ENCODE peak calls at places on chromosomes 11 and 22, in five cellular contexts. One of them, this sample, is unnamed.

GRCh38 chr11:5684627-5685362 is at the start of gene TRIM5:
- DNase-seq in IMR-90: peak
- DNase-seq in fibroblast of lung: peak
- DNase-seq in mammary epithelial cell: peak
- DNase-seq in neuronal stem cell: peak
- DNase-seq in this sample: peak

GRCh38 chr11:66001941-66002647 is at the start of the genes BANF1 and EIF1AD:
- DNase-seq in IMR-90: peak
- DNase-seq in fibroblast of lung: peak
- DNase-seq in neuronal stem cell: peak
- DNase-seq in mammary epithelial cell: peak
- DNase-seq in this sample: peak

GRCh38 chr11:79396001-79396400 is 44.8 kb downstream of the TENM4 start:
- DNase-seq in IMR-90: no peak
- DNase-seq in neuronal stem cell: no peak
- DNase-seq in mammary epithelial cell: no peak
- DNase-seq in fibroblast of lung: peak
- DNase-seq in this sample: no peak

GRCh38 chr22:38724926-38725571 is 19.3 kb downstream of the GTPBP1 start:
- DNase-seq in fibroblast of lung: no peak
- DNase-seq in mammary epithelial cell: peak
- DNase-seq in neuronal stem cell: no peak
- DNase-seq in IMR-90: peak
- DNase-seq in this sample: peak

GRCh38 chr22:43931771-43932170 is 8.2 kb downstream of the PNPLA3 start:
- DNase-seq in fibroblast of lung: no peak
- DNase-seq in mammary epithelial cell: no peak
- DNase-seq in neuronal stem cell: no peak
- DNase-seq in IMR-90: no peak
- DNase-seq in this sample: no peak

GRCh38 chr22:36197601-36198146 is 3.9 kb downstream of the APOL4 start:
- DNase-seq in mammary epithelial cell: no peak
- DNase-seq in neuronal stem cell: peak
- DNase-seq in IMR-90: no peak
- DNase-seq in fibroblast of lung: no peak
- DNase-seq in this sample: no peak

GRCh38 chr11:80297808-80298460 is 857.1 kb upstream of the TENM4 start:
- DNase-seq in IMR-90: peak
- DNase-seq in mammary epithelial cell: peak
- DNase-seq in neuronal stem cell: no peak
- DNase-seq in fibroblast of lung: peak
- DNase-seq in this sample: peak

GRCh38 chr11:45023065-45023365 is 72.3 kb upstream of the TP53I11 start:
- DNase-seq in fibroblast of lung: peak
- DNase-seq in neuronal stem cell: no peak
- DNase-seq in mammary epithelial cell: no peak
- DNase-seq in IMR-90: peak
- DNase-seq in this sample: peak

GRCh38 chr11:113840932-113841664 is 34.3 kb downstream of the USP28 start:
- DNase-seq in fibroblast of lung: no peak
- DNase-seq in mammary epithelial cell: no peak
- DNase-seq in neuronal stem cell: no peak
- DNase-seq in IMR-90: no peak
- DNase-seq in this sample: no peak

GRCh38 chr22:32806296-32806695 is 4.8 kb downstream of the TIMP3 start:
- DNase-seq in IMR-90: no peak
- DNase-seq in fibroblast of lung: no peak
- DNase-seq in mammary epithelial cell: no peak
- DNase-seq in neuronal stem cell: no peak
- DNase-seq in this sample: peak

GRCh38 chr11:32071811-32072210 is 19.1 kb upstream of the RCN1 start:
- DNase-seq in mammary epithelial cell: peak
- DNase-seq in fibroblast of lung: peak
- DNase-seq in IMR-90: peak
- DNase-seq in neuronal stem cell: peak
- DNase-seq in this sample: peak

GRCh38 chr22:38203090-38203810 is 1.5 kb downstream of the MAFF start:
- DNase-seq in fibroblast of lung: peak
- DNase-seq in IMR-90: peak
- DNase-seq in neuronal stem cell: no peak
- DNase-seq in mammary epithelial cell: peak
- DNase-seq in this sample: peak

GRCh38 chr11:111359223-111360149 is 19.6 kb downstream of the POU2AF1 start:
- DNase-seq in mammary epithelial cell: peak
- DNase-seq in IMR-90: no peak
- DNase-seq in neuronal stem cell: no peak
- DNase-seq in fibroblast of lung: peak
- DNase-seq in this sample: no peak

GRCh38 chr11:111358038-111359001 is 20.8 kb downstream of the POU2AF1 start:
- DNase-seq in neuronal stem cell: no peak
- DNase-seq in IMR-90: no peak
- DNase-seq in mammary epithelial cell: no peak
- DNase-seq in fibroblast of lung: no peak
- DNase-seq in this sample: no peak

GRCh38 chr11:111361082-111361801 is 17.8 kb downstream of the POU2AF1 start:
- DNase-seq in fibroblast of lung: no peak
- DNase-seq in mammary epithelial cell: peak
- DNase-seq in neuronal stem cell: no peak
- DNase-seq in IMR-90: no peak
- DNase-seq in this sample: no peak

GRCh38 chr11:111361874-111362273 is 17.2 kb downstream of the POU2AF1 start:
- DNase-seq in IMR-90: no peak
- DNase-seq in fibroblast of lung: no peak
- DNase-seq in mammary epithelial cell: peak
- DNase-seq in neuronal stem cell: no peak
- DNase-seq in this sample: peak

DNA sequence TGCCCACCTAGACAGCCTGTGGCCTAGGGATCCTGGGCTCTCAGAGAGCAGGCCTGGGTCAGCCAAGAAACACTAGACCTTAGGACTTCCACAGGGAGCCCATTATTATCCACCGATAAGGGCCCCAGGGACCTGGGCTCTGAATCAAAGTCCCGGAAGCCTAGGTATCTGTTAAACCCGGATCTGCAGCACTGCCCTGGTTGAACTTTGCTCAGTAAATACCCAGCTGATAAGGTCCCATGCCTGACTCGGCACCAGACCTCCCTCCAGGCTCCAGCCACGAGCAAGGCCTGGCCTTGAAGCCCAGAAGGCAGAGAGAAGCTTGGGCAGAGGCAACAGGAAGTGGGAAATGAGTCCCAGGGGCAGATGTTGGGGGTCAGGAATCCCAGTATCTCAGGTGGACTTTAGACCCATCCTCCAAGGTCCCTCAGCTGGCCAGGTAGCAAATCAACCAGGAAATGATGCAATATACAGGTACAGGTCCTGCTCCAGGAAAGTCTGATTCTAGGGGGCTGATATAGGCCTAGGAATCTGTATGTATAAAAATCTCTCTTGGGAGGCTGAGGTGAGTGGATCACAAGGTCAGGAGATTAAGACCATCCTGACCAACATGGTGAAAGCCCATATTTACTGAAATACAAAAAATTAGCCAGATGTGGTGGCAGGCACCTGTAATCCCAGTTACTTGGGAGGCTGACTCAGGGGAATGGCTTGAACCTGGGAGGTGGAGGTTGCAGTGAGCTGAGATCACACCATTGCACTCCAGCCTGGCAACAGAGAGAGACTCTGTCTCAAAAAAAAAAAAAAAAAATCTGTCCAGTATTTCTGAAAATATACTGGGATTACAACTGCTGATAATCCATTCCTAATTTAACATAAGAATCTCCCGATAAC is 18.7 kb downstream of the POU2AF1 start:
- DNase-seq in fibroblast of lung: no peak
- DNase-seq in neuronal stem cell: no peak
- DNase-seq in mammary epithelial cell: no peak
- DNase-seq in IMR-90: no peak
- DNase-seq in this sample: no peak
- H2AFZ ChIP-seq in fibroblast of lung: no peak
- H2AFZ ChIP-seq in neuronal stem cell: no peak
- H2AFZ ChIP-seq in mammary epithelial cell: no peak
- H2AFZ ChIP-seq in IMR-90: no peak
- H2AFZ ChIP-seq in this sample: no peak

GRCh38 chr11:23423656-23424055 is 563.4 kb upstream of the CCDC179 start:
- DNase-seq in mammary epithelial cell: no peak
- DNase-seq in neuronal stem cell: no peak
- DNase-seq in fibroblast of lung: no peak
- DNase-seq in IMR-90: no peak
- DNase-seq in this sample: no peak

GRCh38 chr11:23425379-23425778 is 565.1 kb upstream of the CCDC179 start:
- DNase-seq in IMR-90: peak
- DNase-seq in neuronal stem cell: no peak
- DNase-seq in fibroblast of lung: no peak
- DNase-seq in mammary epithelial cell: no peak
- DNase-seq in this sample: peak

DNA sequence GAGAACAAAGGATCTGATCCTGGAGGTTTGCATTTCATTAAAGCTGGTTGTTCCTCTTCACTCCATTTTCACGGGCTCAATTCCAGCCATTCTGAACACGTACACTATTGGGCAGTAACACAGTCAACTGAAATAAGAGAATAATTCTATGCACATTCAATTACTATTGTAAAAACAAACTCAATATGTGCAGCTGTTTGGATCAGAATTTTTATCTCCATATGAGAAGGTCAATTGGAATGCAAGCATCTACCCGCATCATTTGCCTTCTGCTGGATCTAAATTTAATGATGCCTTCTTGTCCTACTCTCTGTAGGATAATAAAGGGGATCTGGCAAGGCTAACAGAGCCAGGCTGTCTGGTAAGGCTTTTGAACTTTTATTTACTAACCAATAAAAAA is 562.8 kb upstream of the CCDC179 start:
- DNase-seq in IMR-90: peak
- DNase-seq in neuronal stem cell: no peak
- DNase-seq in fibroblast of lung: peak
- DNase-seq in mammary epithelial cell: no peak
- DNase-seq in this sample: no peak
- H3K9ac ChIP-seq in IMR-90: no peak
- H3K9ac ChIP-seq in neuronal stem cell: no peak
- H3K9ac ChIP-seq in fibroblast of lung: no peak
- H3K9ac ChIP-seq in mammary epithelial cell: no peak
- H3K9ac ChIP-seq in this sample: no peak

DNA sequence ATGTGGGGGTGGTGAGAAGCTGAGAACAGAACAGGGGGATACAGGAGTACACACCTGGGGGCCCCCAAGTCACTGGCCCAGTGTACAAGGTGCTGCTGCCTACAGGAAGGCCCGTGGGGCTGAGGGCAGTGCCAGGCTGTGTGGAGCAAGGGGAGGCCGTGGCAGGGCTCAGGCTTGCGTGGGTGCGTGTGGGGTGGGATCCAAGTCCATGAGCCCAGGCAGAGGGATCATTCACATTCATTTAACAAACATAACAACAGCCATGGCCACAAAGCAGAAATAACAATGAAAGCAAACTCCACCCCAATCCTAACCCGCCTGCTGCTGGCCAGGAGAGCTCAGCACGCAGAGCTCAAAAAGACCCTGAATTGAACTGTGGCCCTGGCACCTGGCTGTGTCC is 17.1 kb upstream of the SCGB1A1 start:
- DNase-seq in neuronal stem cell: no peak
- DNase-seq in mammary epithelial cell: no peak
- DNase-seq in fibroblast of lung: no peak
- DNase-seq in IMR-90: no peak
- DNase-seq in this sample: peak
- H2AFZ ChIP-seq in neuronal stem cell: peak
- H2AFZ ChIP-seq in mammary epithelial cell: peak
- H2AFZ ChIP-seq in fibroblast of lung: no peak
- H2AFZ ChIP-seq in IMR-90: no peak
- H2AFZ ChIP-seq in this sample: peak

GRCh38 chr11:12168114-12168513 is 57.7 kb downstream of the MICAL2 start:
- DNase-seq in mammary epithelial cell: no peak
- DNase-seq in IMR-90: no peak
- DNase-seq in fibroblast of lung: no peak
- DNase-seq in neuronal stem cell: no peak
- DNase-seq in this sample: no peak

GRCh38 chr11:12165237-12165875 is 55.0 kb downstream of the MICAL2 start:
- DNase-seq in fibroblast of lung: peak
- DNase-seq in mammary epithelial cell: peak
- DNase-seq in neuronal stem cell: no peak
- DNase-seq in IMR-90: no peak
- DNase-seq in this sample: no peak

GRCh38 chr11:12164061-12165014 is 53.9 kb downstream of the MICAL2 start:
- DNase-seq in neuronal stem cell: no peak
- DNase-seq in mammary epithelial cell: peak
- DNase-seq in fibroblast of lung: peak
- DNase-seq in IMR-90: peak
- DNase-seq in this sample: peak

GRCh38 chr11:12167098-12167999 is 57.0 kb downstream of the MICAL2 start:
- DNase-seq in IMR-90: peak
- DNase-seq in fibroblast of lung: peak
- DNase-seq in mammary epithelial cell: peak
- DNase-seq in neuronal stem cell: no peak
- DNase-seq in this sample: peak

DNA sequence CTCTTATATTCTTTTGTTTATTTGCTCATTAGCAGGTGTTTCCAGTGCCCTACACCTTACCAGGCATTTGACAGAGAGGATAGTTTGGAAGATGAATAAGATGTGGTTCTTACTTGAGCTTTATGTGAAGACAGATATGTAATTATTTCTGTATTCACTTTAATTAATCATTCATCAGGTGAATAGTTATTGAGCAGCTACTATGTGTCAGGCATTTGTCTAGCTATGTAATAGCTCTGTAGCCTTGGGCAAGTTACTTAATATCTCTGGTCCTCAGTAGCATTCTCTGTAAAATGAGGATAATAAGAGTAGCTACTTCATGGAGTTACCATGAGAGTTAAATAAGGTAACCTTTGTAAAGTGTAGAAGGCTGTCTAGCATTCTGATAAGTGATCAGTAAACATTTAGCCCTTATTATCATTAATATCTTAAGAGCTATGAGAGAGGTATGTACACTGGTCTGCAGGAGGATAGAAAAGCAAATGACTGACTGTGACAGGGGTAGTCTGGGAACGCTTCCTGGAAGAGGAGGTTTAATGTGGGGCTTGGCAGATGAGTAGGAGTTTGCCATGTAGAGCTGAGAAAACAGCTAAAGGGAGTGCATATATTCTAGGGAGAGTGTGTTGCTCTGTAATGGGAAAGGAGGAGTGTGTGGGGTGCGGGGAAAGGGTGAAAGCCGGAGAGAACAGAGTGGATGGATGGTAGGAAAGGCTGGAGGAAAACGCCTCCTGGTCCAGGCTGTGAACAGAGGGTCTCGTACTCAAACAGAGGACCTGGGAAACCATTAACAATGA is 56.1 kb downstream of the MICAL2 start:
- DNase-seq in neuronal stem cell: no peak
- DNase-seq in fibroblast of lung: no peak
- DNase-seq in mammary epithelial cell: no peak
- DNase-seq in IMR-90: no peak
- DNase-seq in this sample: no peak
- H3K9ac ChIP-seq in neuronal stem cell: no peak
- H3K9ac ChIP-seq in fibroblast of lung: no peak
- H3K9ac ChIP-seq in mammary epithelial cell: peak
- H3K9ac ChIP-seq in IMR-90: no peak
- H3K9ac ChIP-seq in this sample: no peak